ENCODE peak calls at places on chromosomes 3 and 15, in four cellular contexts. One of them, this sample, is unnamed.

GRCh38 chr3:104411760-104412159 is 954.9 kb upstream of the ALCAM start:
- DNase-seq in omental fat pad: no peak
- DNase-seq in natural killer cell: no peak
- DNase-seq in bronchial epithelial cell: no peak
- DNase-seq in this sample: no peak

GRCh38 chr15:89332446-89332845 is 2.2 kb downstream of the POLG start:
- DNase-seq in omental fat pad: no peak
- DNase-seq in natural killer cell: no peak
- DNase-seq in bronchial epithelial cell: no peak
- DNase-seq in this sample: no peak

GRCh38 chr15:89912145-89912673 is 543 bp downstream of the ARPIN start:
- DNase-seq in omental fat pad: no peak
- DNase-seq in natural killer cell: no peak
- DNase-seq in bronchial epithelial cell: no peak
- DNase-seq in this sample: no peak

GRCh38 chr15:90184119-90184785 is 16.9 kb upstream of the SEMA4B start:
- DNase-seq in omental fat pad: peak; percentile 54
- DNase-seq in natural killer cell: no peak
- DNase-seq in bronchial epithelial cell: peak; percentile 86
- DNase-seq in this sample: peak; percentile 73

GRCh38 chr3:101675709-101676218 is 1.2 kb downstream of the ZBTB11 start:
- DNase-seq in omental fat pad: no peak
- DNase-seq in natural killer cell: no peak
- DNase-seq in bronchial epithelial cell: no peak
- DNase-seq in this sample: no peak

GRCh38 chr15:47293763-47294162 is 423.5 kb upstream of the SEMA6D start:
- DNase-seq in omental fat pad: no peak
- DNase-seq in natural killer cell: no peak
- DNase-seq in bronchial epithelial cell: peak; percentile 48
- DNase-seq in this sample: no peak

GRCh38 chr3:141255864-141256263 is 24.2 kb downstream of the PXYLP1 start:
- DNase-seq in omental fat pad: no peak
- DNase-seq in natural killer cell: no peak
- DNase-seq in bronchial epithelial cell: no peak
- DNase-seq in this sample: no peak

GRCh38 chr3:96814581-96815567 is at the start of gene EPHA6:
- DNase-seq in omental fat pad: no peak
- DNase-seq in natural killer cell: no peak
- DNase-seq in bronchial epithelial cell: no peak
- DNase-seq in this sample: peak; percentile 12

GRCh38 chr3:59578129-59578528 is 528.3 kb upstream of the CFAP20DC start:
- DNase-seq in omental fat pad: no peak
- DNase-seq in natural killer cell: no peak
- DNase-seq in bronchial epithelial cell: peak; percentile 62
- DNase-seq in this sample: no peak

GRCh38 chr3:69787436-69788168 is 48.3 kb downstream of the MITF start:
- DNase-seq in omental fat pad: no peak
- DNase-seq in natural killer cell: no peak
- DNase-seq in bronchial epithelial cell: peak; percentile 83
- DNase-seq in this sample: no peak

GRCh38 chr3:24400015-24400414 is 94.6 kb downstream of the THRB start:
- DNase-seq in omental fat pad: no peak
- DNase-seq in natural killer cell: no peak
- DNase-seq in bronchial epithelial cell: no peak
- DNase-seq in this sample: no peak

GRCh38 chr3:8386221-8386620 is 115.4 kb upstream of the LMCD1 start:
- DNase-seq in omental fat pad: no peak
- DNase-seq in natural killer cell: no peak
- DNase-seq in bronchial epithelial cell: peak; percentile 29
- DNase-seq in this sample: no peak

GRCh38 chr3:188178293-188178950 is 24.5 kb downstream of the LPP start:
- DNase-seq in omental fat pad: no peak
- DNase-seq in natural killer cell: no peak
- DNase-seq in bronchial epithelial cell: no peak
- DNase-seq in this sample: no peak

GRCh38 chr3:31862861-31863260 is 118.2 kb downstream of the OSBPL10 start:
- DNase-seq in omental fat pad: no peak
- DNase-seq in natural killer cell: no peak
- DNase-seq in bronchial epithelial cell: no peak
- DNase-seq in this sample: no peak

GRCh38 chr3:195159819-195160175 is 111.2 kb downstream of the XXYLT1 start:
- DNase-seq in omental fat pad: no peak
- DNase-seq in natural killer cell: no peak
- DNase-seq in bronchial epithelial cell: no peak
- DNase-seq in this sample: no peak

GRCh38 chr3:4571690-4572334 is 78.7 kb downstream of the ITPR1 start:
- DNase-seq in omental fat pad: no peak
- DNase-seq in natural killer cell: no peak
- DNase-seq in bronchial epithelial cell: peak; percentile 29
- DNase-seq in this sample: no peak
- TF ChIP-seq CTCF in omental fat pad: no peak
- TF ChIP-seq CTCF in natural killer cell: peak; percentile 13
- TF ChIP-seq CTCF in bronchial epithelial cell: no peak
- TF ChIP-seq CTCF in this sample: peak; percentile 26

GRCh38 chr3:127693336-127693843 is 20.6 kb downstream of the ABTB1 start:
- DNase-seq in omental fat pad: no peak
- DNase-seq in natural killer cell: no peak
- DNase-seq in bronchial epithelial cell: no peak
- DNase-seq in this sample: no peak

GRCh38 chr3:127692501-127693335 is 20.0 kb downstream of the ABTB1 start:
- DNase-seq in omental fat pad: no peak
- DNase-seq in natural killer cell: no peak
- DNase-seq in bronchial epithelial cell: no peak
- DNase-seq in this sample: no peak

GRCh38 chr3:127691974-127692373 is 19.2 kb downstream of the ABTB1 start:
- DNase-seq in omental fat pad: no peak
- DNase-seq in natural killer cell: no peak
- DNase-seq in bronchial epithelial cell: no peak
- DNase-seq in this sample: no peak

GRCh38 chr3:127697531-127698240 is 24.9 kb downstream of the ABTB1 start:
- DNase-seq in omental fat pad: peak; percentile 73
- DNase-seq in natural killer cell: peak; percentile 35
- DNase-seq in bronchial epithelial cell: peak; percentile 59
- DNase-seq in this sample: peak; percentile 74

DNA sequence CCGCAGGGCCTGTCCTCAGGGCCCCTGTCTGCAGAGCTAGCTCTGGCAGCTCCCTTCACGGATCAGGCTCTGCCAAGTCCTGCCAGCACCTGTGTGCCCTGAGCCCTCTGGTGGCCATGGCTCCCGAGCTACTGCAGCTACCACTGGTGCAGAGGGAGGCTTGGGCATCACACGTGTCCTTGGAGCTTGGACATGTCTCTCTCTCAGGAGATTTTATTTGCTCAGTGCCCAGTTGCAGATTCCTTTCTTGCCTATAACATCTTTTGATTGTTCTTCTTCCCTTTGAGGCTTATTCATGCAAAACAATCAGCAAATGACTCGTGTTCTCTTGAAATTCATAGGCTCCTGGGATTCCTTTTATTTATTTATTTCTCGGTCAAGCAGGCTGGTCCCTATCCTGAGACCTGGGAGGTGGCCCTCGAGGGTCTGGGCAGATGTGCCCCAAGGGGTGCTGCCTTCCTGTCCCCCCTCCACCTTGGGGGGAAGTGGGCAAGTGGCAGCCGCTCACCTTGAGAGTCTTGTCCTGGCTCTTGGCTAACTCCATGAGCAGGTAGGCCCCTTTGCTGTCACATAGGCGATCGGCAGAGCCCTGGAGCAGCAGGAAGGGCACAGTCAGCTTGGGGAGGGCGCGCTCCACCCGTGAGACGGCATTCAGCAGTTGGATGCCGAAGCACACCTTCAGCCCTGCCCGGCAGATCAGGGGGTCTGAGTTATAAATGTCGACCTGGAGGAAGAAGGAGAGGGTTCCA is 21.9 kb downstream of the ABTB1 start:
- DNase-seq in omental fat pad: no peak
- DNase-seq in natural killer cell: no peak
- DNase-seq in bronchial epithelial cell: peak; percentile 45
- DNase-seq in this sample: no peak
- TF ChIP-seq CTCF in omental fat pad: no peak
- TF ChIP-seq CTCF in natural killer cell: no peak
- TF ChIP-seq CTCF in bronchial epithelial cell: peak; percentile 73
- TF ChIP-seq CTCF in this sample: peak; percentile 36

GRCh38 chr3:11650391-11650790 is 6.7 kb upstream of the VGLL4 start:
- DNase-seq in omental fat pad: no peak
- DNase-seq in natural killer cell: no peak
- DNase-seq in bronchial epithelial cell: no peak
- DNase-seq in this sample: no peak

GRCh38 chr3:11653298-11654055 is 9.8 kb upstream of the VGLL4 start:
- DNase-seq in omental fat pad: no peak
- DNase-seq in natural killer cell: no peak
- DNase-seq in bronchial epithelial cell: peak; percentile 53
- DNase-seq in this sample: no peak

GRCh38 chr3:11654166-11654565 is 10.5 kb upstream of the VGLL4 start:
- DNase-seq in omental fat pad: no peak
- DNase-seq in natural killer cell: no peak
- DNase-seq in bronchial epithelial cell: no peak
- DNase-seq in this sample: no peak

GRCh38 chr3:11651477-11651876 is 7.8 kb upstream of the VGLL4 start:
- DNase-seq in omental fat pad: no peak
- DNase-seq in natural killer cell: no peak
- DNase-seq in bronchial epithelial cell: no peak
- DNase-seq in this sample: no peak

DNA sequence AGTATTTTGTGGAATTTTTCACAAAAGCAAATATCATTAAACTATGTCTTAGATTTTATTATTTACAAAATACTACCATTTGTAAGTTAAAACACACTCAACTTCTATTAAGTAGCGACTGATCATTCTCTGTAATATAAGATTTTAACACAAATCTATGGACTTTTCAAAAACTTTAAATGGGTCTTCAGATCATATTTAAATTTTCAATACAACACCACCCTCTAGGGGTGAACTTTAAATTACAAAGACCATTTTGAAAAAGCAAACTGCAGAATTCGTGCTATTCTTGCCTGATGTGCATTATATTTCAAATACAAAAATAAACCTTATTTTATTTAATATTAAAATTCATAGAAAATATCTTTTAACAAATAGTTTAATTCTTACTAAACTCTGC is 8.2 kb upstream of the VGLL4 start:
- DNase-seq in omental fat pad: no peak
- DNase-seq in natural killer cell: no peak
- DNase-seq in bronchial epithelial cell: peak; percentile 44
- DNase-seq in this sample: peak; percentile 44
- TF ChIP-seq CTCF in omental fat pad: no peak
- TF ChIP-seq CTCF in natural killer cell: peak; percentile 86
- TF ChIP-seq CTCF in bronchial epithelial cell: no peak
- TF ChIP-seq CTCF in this sample: peak; percentile 31

GRCh38 chr3:52537165-52537635 is 795 bp downstream of the UQCC5 start:
- DNase-seq in omental fat pad: no peak
- DNase-seq in natural killer cell: no peak
- DNase-seq in bronchial epithelial cell: no peak
- DNase-seq in this sample: no peak
- TF ChIP-seq CTCF in omental fat pad: no peak
- TF ChIP-seq CTCF in natural killer cell: no peak
- TF ChIP-seq CTCF in bronchial epithelial cell: no peak
- TF ChIP-seq CTCF in this sample: no peak

GRCh38 chr15:69718916-69719315 is 266.3 kb downstream of the RPLP1 start:
- DNase-seq in omental fat pad: no peak
- DNase-seq in natural killer cell: peak; percentile 46
- DNase-seq in bronchial epithelial cell: no peak
- DNase-seq in this sample: no peak

GRCh38 chr15:69712999-69713398 is 260.4 kb downstream of the RPLP1 start:
- DNase-seq in omental fat pad: no peak
- DNase-seq in natural killer cell: no peak
- DNase-seq in bronchial epithelial cell: no peak
- DNase-seq in this sample: no peak

GRCh38 chr15:69715205-69715604 is 262.6 kb downstream of the RPLP1 start:
- DNase-seq in omental fat pad: no peak
- DNase-seq in natural killer cell: no peak
- DNase-seq in bronchial epithelial cell: no peak
- DNase-seq in this sample: no peak

GRCh38 chr15:69718445-69718844 is 265.8 kb downstream of the RPLP1 start:
- DNase-seq in omental fat pad: no peak
- DNase-seq in natural killer cell: no peak
- DNase-seq in bronchial epithelial cell: no peak
- DNase-seq in this sample: no peak

GRCh38 chr15:69713726-69714559 is 261.3 kb downstream of the RPLP1 start:
- DNase-seq in omental fat pad: no peak
- DNase-seq in natural killer cell: peak; percentile 65
- DNase-seq in bronchial epithelial cell: peak; percentile 18
- DNase-seq in this sample: peak; percentile 57
- TF ChIP-seq CTCF in omental fat pad: no peak
- TF ChIP-seq CTCF in natural killer cell: no peak
- TF ChIP-seq CTCF in bronchial epithelial cell: no peak
- TF ChIP-seq CTCF in this sample: no peak

DNA sequence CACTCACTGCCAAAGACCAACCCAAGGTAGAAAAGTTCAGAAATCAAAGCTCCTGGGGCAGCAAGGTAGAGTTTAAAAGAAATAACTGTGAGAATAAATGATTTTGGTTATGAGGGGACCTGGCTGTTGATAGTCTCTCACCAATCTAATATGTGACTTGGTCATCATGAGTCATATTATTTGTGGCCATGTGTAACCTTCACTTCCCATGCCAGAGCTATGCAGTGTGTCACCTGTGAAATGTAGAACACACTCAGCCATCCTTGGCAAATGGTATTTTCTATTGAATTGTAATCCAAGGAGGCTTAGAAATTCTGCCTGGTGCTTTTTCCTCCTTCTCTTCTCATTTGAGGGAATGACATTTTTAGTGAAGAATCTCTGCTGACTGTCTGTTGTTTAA is 184.2 kb upstream of the STAC start:
- DNase-seq in omental fat pad: no peak
- DNase-seq in natural killer cell: no peak
- DNase-seq in bronchial epithelial cell: peak; percentile 46
- DNase-seq in this sample: no peak
- TF ChIP-seq CTCF in omental fat pad: no peak
- TF ChIP-seq CTCF in natural killer cell: no peak
- TF ChIP-seq CTCF in bronchial epithelial cell: no peak
- TF ChIP-seq CTCF in this sample: no peak

GRCh38 chr15:78933187-78934062 is 11.4 kb downstream of the CTSH start:
- DNase-seq in omental fat pad: no peak
- DNase-seq in natural killer cell: no peak
- DNase-seq in bronchial epithelial cell: no peak
- DNase-seq in this sample: no peak
- TF ChIP-seq CTCF in omental fat pad: no peak
- TF ChIP-seq CTCF in natural killer cell: no peak
- TF ChIP-seq CTCF in bronchial epithelial cell: no peak
- TF ChIP-seq CTCF in this sample: no peak

GRCh38 chr15:73305331-73306211 is 63.2 kb downstream of the HCN4 start:
- DNase-seq in omental fat pad: no peak
- DNase-seq in natural killer cell: no peak
- DNase-seq in bronchial epithelial cell: peak; percentile 86
- DNase-seq in this sample: peak; percentile 61
- TF ChIP-seq CTCF in omental fat pad: no peak
- TF ChIP-seq CTCF in natural killer cell: no peak
- TF ChIP-seq CTCF in bronchial epithelial cell: peak; percentile 66
- TF ChIP-seq CTCF in this sample: peak; percentile 69

DNA sequence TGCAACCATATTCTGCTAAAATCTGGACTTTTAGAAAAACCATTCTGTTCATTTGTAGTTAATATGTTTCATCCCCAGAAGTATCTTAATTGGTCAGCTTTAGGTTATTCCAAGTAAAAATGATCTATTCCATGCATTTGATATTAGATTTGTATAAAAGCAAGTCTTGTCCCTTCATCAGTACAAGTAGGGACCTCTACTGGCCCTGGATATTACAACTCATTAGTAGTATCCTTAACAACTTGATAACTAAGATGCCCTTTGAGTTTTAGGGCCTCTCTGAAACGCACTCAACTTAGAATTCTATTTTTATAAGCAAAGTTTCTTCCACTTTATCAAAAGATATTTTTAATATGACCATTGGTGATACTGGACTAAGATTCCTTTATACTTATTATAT is 25.3 kb upstream of the SELENOT start:
- DNase-seq in omental fat pad: no peak
- DNase-seq in natural killer cell: no peak
- DNase-seq in bronchial epithelial cell: peak; percentile 15
- DNase-seq in this sample: no peak
- TF ChIP-seq CTCF in omental fat pad: no peak
- TF ChIP-seq CTCF in natural killer cell: no peak
- TF ChIP-seq CTCF in bronchial epithelial cell: no peak
- TF ChIP-seq CTCF in this sample: no peak

This sample was measured in GM13977.